ENCODE peak calls at places on chromosome 11, in four cellular contexts. G, J, U and P are unnamed samples.

GRCh38 chr11:45278721-45279120 is 7.4 kb downstream of the SYT13 start:
- DNase-seq in G (no peak), J (no peak), U (no peak), P (no peak)

GRCh38 chr11:122306776-122307479 is 190.9 kb upstream of the BLID start:
- DNase-seq in G (no peak), J (no peak), U (no peak), P (no peak)

GRCh38 chr11:68397256-68397655 is 63.3 kb upstream of the PPP6R3 start:
- DNase-seq in G (no peak), J (no peak), U (no peak), P (no peak)

GRCh38 chr11:60978546-60979380 is 7.3 kb downstream of the CD6 start:
- DNase-seq in G (no peak), J (no peak), U (peak; percentile 41), P (no peak)

GRCh38 chr11:73648629-73649046 is 2.3 kb downstream of the PLEKHB1 start:
- DNase-seq in G (no peak), J (no peak), U (no peak), P (no peak)

GRCh38 chr11:106723071-106723470 is 295.2 kb downstream of the GUCY1A2 start:
- DNase-seq in G (no peak), J (no peak), U (no peak), P (no peak)

GRCh38 chr11:64096835-64097234 is 61.1 kb downstream of the FLRT1 start:
- DNase-seq in G (no peak), J (no peak), U (no peak), P (no peak)

GRCh38 chr11:45092901-45093760 is 53.3 kb upstream of the PRDM11 start:
- DNase-seq in G (peak; percentile 23), J (no peak), U (no peak), P (no peak)

GRCh38 chr11:63840356-63841060 is 1.6 kb downstream of the MARK2 start:
- DNase-seq in G (no peak), J (no peak), U (no peak), P (no peak)

GRCh38 chr11:80873309-80873999 is 1432.6 kb upstream of the TENM4 start:
- DNase-seq in G (no peak), J (no peak), U (no peak), P (no peak)

GRCh38 chr11:78876686-78877085 is 302.0 kb upstream of the NARS2 start:
- DNase-seq in G (no peak), J (no peak), U (no peak), P (no peak)

GRCh38 chr11:129862123-129862522 is 33.3 kb downstream of the NFRKB start:
- DNase-seq in G (no peak), J (no peak), U (no peak), P (no peak)

GRCh38 chr11:124763156-124763947 is 1.3 kb upstream of the ESAM start:
- DNase-seq in G (peak; percentile 92), J (peak; percentile 87), U (peak; percentile 69), P (peak; percentile 75)

GRCh38 chr11:118265954-118266353 is 1.9 kb upstream of the MPZL2 start:
- DNase-seq in G (peak; percentile 87), J (peak; percentile 82), U (no peak), P (no peak)

GRCh38 chr11:95132956-95133355 is 43.3 kb downstream of the ENDOD1 start:
- DNase-seq in G (no peak), J (no peak), U (no peak), P (no peak)

GRCh38 chr11:36447514-36447913 is 62.6 kb downstream of the TRAF6 start:
- DNase-seq in G (no peak), J (no peak), U (no peak), P (no peak)

GRCh38 chr11:105829084-105829483 is 193.0 kb downstream of the MSANTD4 start:
- DNase-seq in G (no peak), J (no peak), U (peak; percentile 11), P (peak; percentile 26)

GRCh38 chr11:27025312-27025955 is 15.2 kb upstream of the BBOX1 start:
- DNase-seq in G (no peak), J (no peak), U (no peak), P (no peak)

GRCh38 chr11:19301336-19301735 is 60.6 kb upstream of the E2F8 start:
- DNase-seq in G (no peak), J (no peak), U (no peak), P (no peak)

GRCh38 chr11:120827820-120828219 is 196.1 kb upstream of the TBCEL start:
- DNase-seq in G (no peak), J (no peak), U (no peak), P (no peak)

GRCh38 chr11:108734956-108735559 is 70.2 kb downstream of the DDX10 start:
- DNase-seq in G (no peak), J (no peak), U (peak; percentile 12), P (no peak)

GRCh38 chr11:130899106-130899505 is 17.2 kb downstream of the SNX19 start:
- DNase-seq in G (peak; percentile 56), J (no peak), U (no peak), P (no peak)

GRCh38 chr11:93059074-93059957 is 89.9 kb downstream of the MTNR1B start:
- DNase-seq in G (no peak), J (no peak), U (no peak), P (no peak)

GRCh38 chr11:119101367-119101758 is 290 bp downstream of the DPAGT1 start:
- DNase-seq in G (no peak), J (peak; percentile 78), U (peak; percentile 37), P (peak; percentile 25)

GRCh38 chr11:46718155-46719019 is 626 bp upstream of the F2 start:
- DNase-seq in G (peak; percentile 77), J (peak; percentile 69), U (no peak), P (no peak)

GRCh38 chr11:2752923-2753322 is 53.1 kb upstream of the KCNQ1OT1 start:
- DNase-seq in G (no peak), J (no peak), U (no peak), P (no peak)

GRCh38 chr11:119897576-119897975 is 168.6 kb upstream of the NECTIN1 start:
- DNase-seq in G (no peak), J (no peak), U (no peak), P (no peak)

GRCh38 chr11:73875840-73876239 is 806 bp downstream of the COA4 start:
- DNase-seq in G (no peak), J (no peak), U (no peak), P (no peak)

DNA sequence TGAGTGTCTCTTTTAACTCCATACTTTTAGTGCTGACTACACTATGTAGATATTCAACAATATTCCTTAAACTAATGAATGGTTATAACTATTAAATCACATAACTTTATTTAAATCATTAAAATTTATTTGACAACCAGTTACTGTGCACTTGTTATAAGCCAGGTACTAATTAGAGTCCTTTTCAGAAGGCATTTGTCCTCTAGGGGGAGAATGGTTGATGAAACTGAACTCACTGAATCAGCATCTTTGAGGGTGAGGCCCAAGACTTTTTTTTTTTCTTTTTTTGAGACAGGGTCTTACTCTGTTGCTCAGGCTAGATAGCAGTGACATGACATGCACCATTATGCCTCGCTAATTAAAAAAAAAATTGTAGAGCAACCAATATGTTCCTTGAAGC is 515.6 kb upstream of the CCDC90B start:
- DNase-seq in G (no peak), J (no peak), U (no peak), P (no peak)
- TF ChIP-seq CTCF in G (no peak), J (no peak), U (no peak), P (no peak)

GRCh38 chr11:23674866-23675265 is 814.6 kb upstream of the CCDC179 start:
- DNase-seq in G (no peak), J (no peak), U (no peak), P (no peak)

GRCh38 chr11:23679981-23680380 is 816.9 kb upstream of the LUZP2 start:
- DNase-seq in G (no peak), J (peak; percentile 28), U (no peak), P (no peak)

GRCh38 chr11:23679041-23679440 is 817.8 kb upstream of the LUZP2 start:
- DNase-seq in G (no peak), J (peak; percentile 13), U (no peak), P (no peak)

GRCh38 chr11:23680488-23681230 is 816.2 kb upstream of the LUZP2 start:
- DNase-seq in G (no peak), J (peak; percentile 27), U (no peak), P (no peak)
- TF ChIP-seq CTCF in G (no peak), J (no peak), U (no peak), P (no peak)

GRCh38 chr11:126547691-126548090 is 192.2 kb downstream of the ST3GAL4 start:
- DNase-seq in G (no peak), J (no peak), U (no peak), P (no peak)
- TF ChIP-seq CTCF in G (no peak), J (no peak), U (no peak), P (no peak)

GRCh38 chr11:31397239-31397834 is 27.7 kb downstream of the DNAJC24 start:
- DNase-seq in G (no peak), J (no peak), U (peak; percentile 17), P (peak; percentile 25)
- TF ChIP-seq CTCF in G (peak; percentile 40), J (no peak), U (peak; percentile 56), P (peak; percentile 9)

GRCh38 chr11:96704847-96705246 is 315.0 kb downstream of the JRKL start:
- DNase-seq in G (no peak), J (no peak), U (no peak), P (no peak)
- TF ChIP-seq CTCF in G (no peak), J (no peak), U (no peak), P (no peak)